ENCODE peak calls at places on chromosomes 2 and 18, in four cellular contexts. P is ovary, W is astrocyte, B is spleen. G is an unnamed sample.

GRCh38 chr18:12308386-12309100 is 502 bp downstream of the TUBB6 start:
- DNase-seq in P (peak; percentile 94), W (peak; percentile 75), B (peak; percentile 87), G (peak; percentile 60)

GRCh38 chr2:10377052-10377746 is 70.9 kb downstream of the ODC1 start:
- DNase-seq in P (no peak), W (no peak), B (peak; percentile 79), G (no peak)

GRCh38 chr18:25351773-25352628 is at the start of gene ZNF521:
- DNase-seq in P (peak; percentile 89), W (peak; percentile 84), B (peak; percentile 88), G (peak; percentile 19)

GRCh38 chr2:121196132-121196848 is 88.7 kb downstream of the TFCP2L1 start:
- DNase-seq in P (no peak), W (no peak), B (no peak), G (no peak)

GRCh38 chr18:13726228-13726971 is at the start of the genes FAM210A and RNMT:
- DNase-seq in P (peak; percentile 96), W (peak; percentile 91), B (peak; percentile 99), G (peak; percentile 89)

GRCh38 chr2:12950957-12951656 is 234.4 kb downstream of the TRIB2 start:
- DNase-seq in P (no peak), W (peak; percentile 74), B (no peak), G (peak; percentile 55)

GRCh38 chr18:7987284-7987976 is 420.3 kb downstream of the PTPRM start:
- DNase-seq in P (no peak), W (peak; percentile 80), B (no peak), G (peak; percentile 34)

GRCh38 chr2:108217211-108217610 is 22.6 kb upstream of the SULT1C3 start:
- DNase-seq in P (no peak), W (no peak), B (no peak), G (peak; percentile 59)

DNA sequence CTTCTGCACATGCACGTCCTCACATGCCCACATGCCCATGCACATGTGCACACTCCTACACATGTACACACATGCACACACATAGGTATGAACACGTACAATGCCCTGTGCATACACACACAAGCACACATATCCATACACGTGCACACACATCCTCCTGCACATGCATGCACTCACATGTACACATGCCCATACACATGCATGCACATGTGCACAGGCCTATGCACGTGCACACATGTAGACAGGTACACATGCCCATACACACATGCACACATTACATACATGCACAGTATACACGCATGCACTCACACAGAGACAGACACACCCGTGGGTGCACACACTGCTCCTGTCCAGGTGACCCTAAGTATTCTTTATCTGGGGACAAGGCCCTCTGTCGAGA is 34.3 kb downstream of the GPC1 start:
- DNase-seq in P (no peak), W (no peak), B (peak; percentile 29), G (peak; percentile 40)
- H3K4me3 ChIP-seq in P (no peak overlapping the region), W (no peak overlapping the region), B (no peak overlapping the region), G (no peak overlapping the region)

GRCh38 chr18:9346775-9347174 is 12.2 kb downstream of the TWSG1 start:
- DNase-seq in P (no peak), W (no peak), B (no peak), G (no peak)
- TF ChIP-seq CTCF in P (no peak), W (no peak), B (no peak), G (no peak)

DNA sequence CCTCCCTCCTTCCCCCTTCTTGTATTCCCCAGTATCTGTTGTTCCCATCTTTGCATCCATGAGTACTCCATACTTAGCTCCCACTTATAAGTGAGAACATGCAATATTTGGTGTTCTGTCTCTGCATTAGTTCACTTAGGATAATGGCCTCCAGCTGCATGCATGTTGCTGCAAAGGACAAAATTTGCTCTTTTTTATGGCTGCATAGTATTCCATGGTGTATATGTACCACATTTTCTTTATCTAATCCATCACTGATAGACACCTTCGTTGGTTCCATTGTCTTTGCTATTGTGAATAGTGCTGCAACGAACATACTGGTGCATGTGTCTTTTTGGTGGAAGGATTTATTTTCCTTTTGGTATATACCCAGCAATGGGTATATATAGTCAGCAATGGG is 47.4 kb downstream of the VIT start:
- DNase-seq in P (no peak), W (no peak), B (no peak), G (no peak)
- H3K27me3 ChIP-seq in P (no peaks in the 10 kb centered on the region), W (peaks cover 17% of the 10 kb centered on the region), B (peaks cover 15% of the 10 kb centered on the region), G (peaks cover 4% of the 10 kb centered on the region)

DNA sequence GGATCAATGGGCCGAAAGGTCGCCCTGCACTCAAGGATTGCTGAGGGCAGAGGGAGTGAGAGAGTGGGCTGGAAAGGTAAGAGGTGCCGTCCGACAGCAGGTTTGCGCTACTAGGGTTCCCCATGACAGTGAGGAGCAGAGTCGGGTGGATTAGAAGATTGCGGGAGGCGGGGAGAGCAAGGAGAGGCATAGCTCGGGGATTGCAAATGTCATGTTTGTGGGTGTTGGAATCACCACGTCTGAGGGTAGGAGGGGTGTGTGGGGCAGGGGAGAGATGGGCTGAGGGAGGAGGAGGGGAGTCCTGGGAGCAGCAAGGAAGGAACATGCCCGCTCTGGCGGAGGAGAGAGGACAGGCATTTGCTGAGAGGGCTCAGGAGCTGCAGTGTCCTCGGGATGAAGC is 81.2 kb downstream of the ZCCHC2 start:
- DNase-seq in P (no peak), W (no peak), B (no peak), G (no peak)
- H3K4me3 ChIP-seq in P (no peak overlapping the region), W (no peak overlapping the region), B (no peak overlapping the region), G (no peak overlapping the region)

GRCh38 chr2:31728406-31729064 is 147.8 kb upstream of the SRD5A2 start:
- DNase-seq in P (no peak), W (no peak), B (no peak), G (no peak)
- TF ChIP-seq CTCF in P (no peak), W (no peak), B (no peak), G (no peak)

DNA sequence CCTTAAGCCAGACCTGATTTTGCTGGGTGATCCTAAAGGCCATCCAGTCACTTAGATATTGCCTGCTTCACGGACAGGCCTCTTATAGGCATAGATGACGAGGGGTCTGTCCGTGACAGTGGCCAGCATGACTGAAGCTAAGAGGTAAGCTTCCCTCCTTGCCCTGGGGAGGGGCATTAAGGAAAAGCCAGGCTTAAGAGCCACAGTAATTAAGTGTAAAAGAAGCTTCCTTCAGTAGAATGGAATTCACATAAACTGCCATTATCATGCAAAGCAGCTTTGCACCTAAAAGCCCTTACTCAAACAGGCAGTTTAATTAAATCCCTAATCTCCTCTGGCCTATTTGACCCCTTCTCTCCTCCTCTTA is 99.4 kb upstream of the PKDCC start:
- DNase-seq in P (no peak), W (no peak), B (no peak), G (no peak)
- H3K27me3 ChIP-seq in P (no peaks in the 10 kb centered on the region), W (peaks cover 3% of the 10 kb centered on the region), B (peaks cover 7% of the 10 kb centered on the region), G (peaks cover 5% of the 10 kb centered on the region)

DNA sequence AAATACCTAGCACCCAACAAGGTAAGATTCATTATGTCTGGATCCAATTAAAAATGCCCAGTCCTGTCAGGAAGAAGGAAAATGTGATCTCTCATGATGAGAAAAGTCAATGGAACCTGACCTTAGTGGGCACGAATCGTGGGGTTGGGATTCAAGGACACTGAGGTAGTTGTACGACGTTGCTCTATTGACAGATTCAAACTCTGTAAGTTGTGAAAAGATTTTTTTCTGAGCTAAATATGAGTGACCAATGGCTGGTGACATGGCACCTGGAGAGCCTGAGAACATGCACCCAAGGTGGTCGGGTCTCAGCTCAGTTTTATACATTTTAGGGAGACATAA is 148.2 kb downstream of the NDUFA10 start:
- DNase-seq in P (no peak), W (no peak), B (no peak), G (no peak)
- H3K4me3 ChIP-seq in P (no peak overlapping the region), W (no peak overlapping the region), B (no peak overlapping the region), G (no peak overlapping the region)

G was measured in bronchial epithelial cell.